ENCODE peak calls at places on chromosomes 2 and 18, in six cellular contexts. U is A549, N is heart left ventricle, L is hepatocyte, A is uterus, V is upper lobe of right lung. Q is an unnamed sample.

GRCh38 chr18:25247725-25248124 is 104.2 kb downstream of the ZNF521 start:
- DNase-seq in U (no peak), N (no peak), L (no peak), A (no peak), V (no peak), Q (no peak)

GRCh38 chr2:10935953-10936942 is 24.5 kb downstream of the KCNF1 start:
- DNase-seq in U (peak; percentile 99), N (no peak), L (peak; percentile 82), A (no peak), V (no peak), Q (no peak)

GRCh38 chr2:16654775-16655456 is 10.7 kb downstream of the CYRIA start:
- DNase-seq in U (no peak), N (no peak), L (no peak), A (no peak), V (no peak), Q (no peak)

GRCh38 chr2:137178955-137179377 is 413.6 kb downstream of the THSD7B start:
- DNase-seq in U (no peak), N (no peak), L (no peak), A (no peak), V (no peak), Q (no peak)

GRCh38 chr2:219724628-219725027 is 97.2 kb downstream of the SLC4A3 start:
- DNase-seq in U (no peak), N (no peak), L (peak; percentile 42), A (no peak), V (no peak), Q (no peak)

GRCh38 chr18:62877448-62878221 is 162.3 kb downstream of the PHLPP1 start:
- DNase-seq in U (no peak), N (no peak), L (peak; percentile 6), A (no peak), V (no peak), Q (no peak)

GRCh38 chr2:234137400-234138014 is 87.0 kb downstream of the SPP2 start:
- DNase-seq in U (peak; percentile 21), N (no peak), L (peak; percentile 39), A (no peak), V (no peak), Q (no peak)

GRCh38 chr2:46385786-46386577 is 88.8 kb downstream of the EPAS1 start:
- DNase-seq in U (no peak), N (no peak), L (no peak), A (peak; percentile 12), V (no peak), Q (peak; percentile 61)

GRCh38 chr18:69580107-69580506 is 179.4 kb downstream of the DOK6 start:
- DNase-seq in U (no peak), N (no peak), L (no peak), A (no peak), V (no peak), Q (no peak)

GRCh38 chr2:222655406-222655747 is 515 bp downstream of the FARSB start:
- DNase-seq in U (no peak), N (no peak), L (peak; percentile 48), A (no peak), V (no peak), Q (peak; percentile 20)

GRCh38 chr18:49898421-49898820 is 85.1 kb upstream of the ACAA2 start:
- DNase-seq in U (peak; percentile 5), N (peak; percentile 68), L (peak; percentile 84), A (peak; percentile 19), V (no peak), Q (no peak)

GRCh38 chr2:236554629-236555282 is 14.9 kb upstream of the ACKR3 start:
- DNase-seq in U (no peak), N (no peak), L (no peak), A (no peak), V (no peak), Q (no peak)

GRCh38 chr2:205377324-205377723 is 305.0 kb upstream of the NRP2 start:
- DNase-seq in U (no peak), N (no peak), L (no peak), A (no peak), V (no peak), Q (no peak)

GRCh38 chr18:33746261-33746660 is 168.2 kb downstream of the ASXL3 start:
- DNase-seq in U (no peak), N (no peak), L (no peak), A (no peak), V (no peak), Q (no peak)

GRCh38 chr2:64562148-64562784 is 38.1 kb downstream of the AFTPH start:
- DNase-seq in U (peak; percentile 6), N (no peak), L (no peak), A (no peak), V (no peak), Q (no peak)

GRCh38 chr2:158796606-158797005 is 1.5 kb downstream of the DAPL1 start:
- DNase-seq in U (no peak), N (no peak), L (no peak), A (no peak), V (no peak), Q (no peak)

GRCh38 chr2:54047076-54047475 is 68.3 kb upstream of the ACYP2 start:
- DNase-seq in U (no peak), N (no peak), L (no peak), A (no peak), V (no peak), Q (no peak)

GRCh38 chr2:190097115-190097514 is 34.6 kb upstream of the MSTN start:
- DNase-seq in U (no peak), N (no peak), L (no peak), A (no peak), V (no peak), Q (no peak)

GRCh38 chr2:9247177-9247576 is 40.6 kb downstream of the ASAP2 start:
- DNase-seq in U (no peak), N (no peak), L (no peak), A (no peak), V (no peak), Q (peak; percentile 42)

GRCh38 chr18:35183846-35184245 is 57.0 kb upstream of the ZNF397 start:
- DNase-seq in U (no peak), N (no peak), L (no peak), A (no peak), V (no peak), Q (no peak)

GRCh38 chr2:141529674-141530073 is 601.1 kb downstream of the LRP1B start:
- DNase-seq in U (no peak), N (no peak), L (no peak), A (no peak), V (no peak), Q (no peak)

GRCh38 chr18:63079114-63079513 is 240.5 kb downstream of the BCL2 start:
- DNase-seq in U (no peak), N (no peak), L (no peak), A (no peak), V (no peak), Q (no peak)

GRCh38 chr2:134208825-134209224 is 45.0 kb upstream of the MGAT5 start:
- DNase-seq in U (no peak), N (no peak), L (no peak), A (no peak), V (no peak), Q (no peak)

GRCh38 chr2:30031184-30031583 is 109.8 kb upstream of the ALK start:
- DNase-seq in U (no peak), N (no peak), L (no peak), A (no peak), V (no peak), Q (no peak)

GRCh38 chr2:239117831-239118230 is 269.9 kb downstream of the TWIST2 start:
- DNase-seq in U (no peak), N (no peak), L (no peak), A (no peak), V (no peak), Q (no peak)

GRCh38 chr2:177972782-177973181 is 99.8 kb downstream of the PDE11A start:
- DNase-seq in U (no peak), N (no peak), L (no peak), A (no peak), V (no peak), Q (no peak)

GRCh38 chr2:2517399-2517798 is 186.3 kb upstream of the MYT1L start:
- DNase-seq in U (no peak), N (no peak), L (no peak), A (no peak), V (no peak), Q (no peak)

GRCh38 chr2:218832520-218832919 is 917 bp upstream of the PRKAG3 start:
- DNase-seq in U (peak; percentile 20), N (peak; percentile 76), L (no peak), A (no peak), V (no peak), Q (no peak)

GRCh38 chr2:231687133-231687852 is 21.0 kb upstream of the PTMA start:
- DNase-seq in U (peak; percentile 70), N (peak; percentile 71), L (peak; percentile 67), A (no peak), V (peak; percentile 89), Q (peak; percentile 93)

GRCh38 chr2:35503311-35503710 is 852.3 kb upstream of the CRIM1 start:
- DNase-seq in U (no peak), N (no peak), L (no peak), A (no peak), V (no peak), Q (no peak)

GRCh38 chr2:175880-176800 is 87.7 kb downstream of the SH3YL1 start:
- DNase-seq in U (no peak), N (no peak), L (peak; percentile 33), A (peak; percentile 50), V (no peak), Q (no peak)

GRCh38 chr2:202335791-202336467 is 40.2 kb upstream of the BMPR2 start:
- DNase-seq in U (no peak), N (no peak), L (no peak), A (no peak), V (no peak), Q (no peak)
- H3K27ac ChIP-seq in U (no peak overlapping the region), N (no peak overlapping the region), L (no peak overlapping the region), A (no peak overlapping the region), V (no peak overlapping the region), Q (no peak overlapping the region)

GRCh38 chr18:72867721-72868665 is at the start of gene NETO1:
- DNase-seq in U (no peak), N (no peak), L (no peak), A (no peak), V (no peak), Q (peak; percentile 56)
- H3K4me3 ChIP-seq in U (peak within 1 kb of the TSS; percentile 34), N (peak within 1 kb of the TSS; percentile 38), L (peak within 1 kb of the TSS; percentile 33), A (no peak within 1 kb of the TSS), V (peak within 1 kb of the TSS; percentile 10), Q (peak within 1 kb of the TSS; percentile 57)

GRCh38 chr2:4219121-4219520 is 515.7 kb downstream of the DCDC2C start:
- DNase-seq in U (no peak), N (no peak), L (no peak), A (no peak), V (no peak), Q (no peak)
- TF ChIP-seq CTCF in U (no peak), N (no peak), L (no peak), A (no peak), V (no peak), Q (no peak)

DNA sequence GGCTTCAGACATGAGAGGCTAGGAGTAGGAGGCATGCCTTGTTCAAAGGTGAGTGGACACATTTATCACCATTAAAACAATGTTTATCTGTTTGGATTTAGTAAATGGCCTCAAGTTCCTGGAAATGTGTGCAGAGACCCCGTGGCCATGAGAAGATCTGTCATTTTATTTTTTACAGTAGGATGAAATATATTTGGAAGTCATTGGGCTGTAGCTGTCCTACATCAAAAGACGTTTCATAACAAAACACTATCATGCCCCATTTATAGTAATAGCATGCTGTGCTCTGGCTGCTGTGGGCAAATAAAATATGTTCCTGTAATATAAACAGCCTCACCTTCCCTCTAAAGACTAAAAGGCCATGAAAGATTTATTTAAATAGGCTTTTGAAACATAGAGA is 403.9 kb upstream of the TNP1 start:
- DNase-seq in U (no peak), N (no peak), L (no peak), A (no peak), V (no peak), Q (no peak)
- H3K27ac ChIP-seq in U (no peak overlapping the region), N (no peak overlapping the region), L (no peak overlapping the region), A (peak overlapping the region; percentile 16), V (no peak overlapping the region), Q (no peak overlapping the region)